ENCODE peak calls at places on chromosomes 13 and 19, in eight cellular contexts. L, M, W, X, Y, N, E and B are unnamed samples.

GRCh38 chr13:98050041-98050466 is 92.8 kb upstream of the FARP1 start:
- DNase-seq in L (peak), M (peak), W (no peak), X (peak), Y (no peak), N (no peak), E (no peak), B (no peak)

GRCh38 chr19:29315566-29315965 is 102.6 kb upstream of the UQCRFS1 start:
- DNase-seq in L (no peak), M (no peak), W (no peak), X (no peak), Y (no peak), N (peak), E (no peak), B (no peak)

GRCh38 chr13:28628250-28628649 is 30.7 kb upstream of the POMP start:
- DNase-seq in L (no peak), M (no peak), W (no peak), X (no peak), Y (no peak), N (no peak), E (no peak), B (no peak)

GRCh38 chr19:50046649-50047503 is 21.1 kb downstream of the ZNF473 start:
- DNase-seq in L (no peak), M (peak), W (peak), X (peak), Y (no peak), N (no peak), E (peak), B (peak)

GRCh38 chr13:34941436-34941834 is 635 bp upstream of the NBEA start:
- DNase-seq in L (no peak), M (no peak), W (peak), X (no peak), Y (peak), N (no peak), E (no peak), B (no peak)

GRCh38 chr19:29628661-29629385 is 22.7 kb downstream of the POP4 start:
- DNase-seq in L (no peak), M (peak), W (no peak), X (no peak), Y (no peak), N (no peak), E (no peak), B (no peak)

GRCh38 chr13:46295531-46296464 is 84.1 kb downstream of the LRRC63 start:
- DNase-seq in L (no peak), M (no peak), W (peak), X (peak), Y (no peak), N (no peak), E (no peak), B (no peak)

GRCh38 chr13:31742102-31742695 is 2.9 kb downstream of the RXFP2 start:
- DNase-seq in L (peak), M (peak), W (peak), X (peak), Y (peak), N (peak), E (peak), B (peak)

GRCh38 chr13:64793592-64793991 is 2436.5 kb downstream of the PCDH9 start:
- DNase-seq in L (no peak), M (no peak), W (no peak), X (no peak), Y (no peak), N (no peak), E (no peak), B (no peak)

GRCh38 chr13:43061496-43062280 is 38.3 kb downstream of the DNAJC15 start:
- DNase-seq in L (no peak), M (no peak), W (no peak), X (peak), Y (no peak), N (no peak), E (no peak), B (no peak)

GRCh38 chr13:90839061-90839460 is 508.4 kb upstream of the MIR17HG start:
- DNase-seq in L (peak), M (no peak), W (no peak), X (peak), Y (no peak), N (no peak), E (no peak), B (no peak)

GRCh38 chr19:6161271-6161850 is 25.9 kb downstream of the ACSBG2 start:
- DNase-seq in L (peak), M (peak), W (peak), X (peak), Y (peak), N (peak), E (peak), B (peak)

GRCh38 chr13:77026255-77026782 is 640 bp downstream of the FBXL3 start:
- DNase-seq in L (peak), M (peak), W (peak), X (peak), Y (peak), N (peak), E (peak), B (peak)

GRCh38 chr13:43388282-43389034 is 365.1 kb downstream of the DNAJC15 start:
- DNase-seq in L (peak), M (no peak), W (no peak), X (peak), Y (no peak), N (no peak), E (peak), B (no peak)

GRCh38 chr13:32278456-32278855 is 36.7 kb downstream of the ZAR1L start:
- DNase-seq in L (no peak), M (no peak), W (no peak), X (no peak), Y (no peak), N (no peak), E (no peak), B (no peak)

GRCh38 chr13:40377783-40378182 is 288.7 kb downstream of the FOXO1 start:
- DNase-seq in L (no peak), M (no peak), W (no peak), X (no peak), Y (no peak), N (no peak), E (no peak), B (no peak)

GRCh38 chr13:109575821-109576220 is 210.6 kb downstream of the IRS2 start:
- DNase-seq in L (no peak), M (no peak), W (no peak), X (no peak), Y (no peak), N (no peak), E (no peak), B (no peak)

GRCh38 chr13:91401916-91402315 is 3.5 kb downstream of the GPC5 start:
- DNase-seq in L (no peak), M (no peak), W (peak), X (no peak), Y (no peak), N (no peak), E (no peak), B (no peak)

GRCh38 chr13:59946924-59947323 is 216.8 kb downstream of the DIAPH3 start:
- DNase-seq in L (no peak), M (no peak), W (no peak), X (no peak), Y (no peak), N (no peak), E (no peak), B (no peak)

GRCh38 chr13:54591540-54591939 is 1562.9 kb downstream of the OLFM4 start:
- DNase-seq in L (no peak), M (no peak), W (no peak), X (no peak), Y (no peak), N (no peak), E (no peak), B (no peak)

GRCh38 chr13:54593504-54593903 is 1564.9 kb downstream of the OLFM4 start:
- DNase-seq in L (no peak), M (no peak), W (no peak), X (no peak), Y (no peak), N (no peak), E (no peak), B (no peak)

GRCh38 chr13:54592201-54592600 is 1563.6 kb downstream of the OLFM4 start:
- DNase-seq in L (no peak), M (no peak), W (no peak), X (no peak), Y (no peak), N (no peak), E (no peak), B (no peak)
- TF ChIP-seq EZH2phosphoT487 in L (no peak), M (no peak), W (no peak), X (no peak), Y (no peak), N (no peak), E (no peak), B (no peak)

DNA sequence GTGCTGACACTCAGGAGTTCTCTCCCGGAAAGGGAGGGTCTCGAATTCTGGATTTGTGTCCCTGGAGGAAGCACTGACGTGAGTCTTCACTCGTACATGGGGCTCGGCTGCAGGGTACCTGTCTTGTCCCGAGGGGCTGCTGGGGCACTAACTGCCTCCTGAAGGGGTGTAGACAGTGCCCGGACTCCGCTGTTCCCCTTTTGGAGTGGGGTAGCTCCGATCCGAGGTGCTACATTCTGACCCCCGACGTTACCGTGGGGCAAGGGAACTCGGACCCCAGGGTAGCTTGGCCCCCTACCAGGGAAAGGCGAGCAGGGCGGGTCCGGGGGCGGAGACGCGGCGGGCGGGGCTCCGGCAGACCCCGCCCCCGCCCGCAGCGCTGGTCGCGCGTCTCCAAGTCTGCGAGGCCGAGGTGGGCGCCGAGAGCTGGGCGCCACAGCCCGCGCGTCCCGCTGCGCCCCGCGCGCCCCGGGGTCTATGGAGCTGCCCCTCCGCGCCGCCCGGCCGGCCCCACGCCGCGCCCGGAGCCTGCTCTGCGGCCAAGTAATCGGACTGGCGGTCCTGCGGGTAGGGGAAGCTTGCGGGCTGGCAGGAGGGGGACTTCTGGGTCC is at the start of gene NPAS1:
- DNase-seq in L (peak), M (peak), W (no peak), X (no peak), Y (no peak), N (peak), E (no peak), B (peak)
- H3K4me2 ChIP-seq in L (peak), M (peak), W (no peak), X (peak), Y (no peak), N (peak), E (peak), B (peak)

GRCh38 chr13:92900455-92900854 is 326.2 kb upstream of the GPC6 start:
- DNase-seq in L (no peak), M (no peak), W (no peak), X (no peak), Y (no peak), N (no peak), E (no peak), B (no peak)

GRCh38 chr13:92901739-92902138 is 324.9 kb upstream of the GPC6 start:
- DNase-seq in L (no peak), M (no peak), W (no peak), X (peak), Y (no peak), N (no peak), E (no peak), B (no peak)

DNA sequence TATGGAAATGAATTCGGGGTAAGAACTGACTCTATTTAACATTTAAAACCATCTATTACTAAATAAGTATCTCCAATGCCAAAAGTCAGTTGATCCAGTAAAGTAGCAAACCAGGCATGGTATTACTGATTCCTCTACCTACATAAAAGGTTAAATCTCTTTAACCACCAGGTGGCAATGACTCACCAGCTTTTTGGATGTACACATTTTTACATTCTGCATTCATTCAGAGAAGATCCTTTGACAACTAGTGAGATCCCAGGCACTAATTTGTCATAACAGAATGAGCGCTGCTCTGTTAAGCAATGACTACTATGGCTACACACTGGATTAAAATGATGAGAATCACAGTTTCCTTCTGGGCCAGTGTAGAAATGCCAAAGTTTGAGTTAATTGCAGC is 329.8 kb upstream of the GPC6 start:
- DNase-seq in L (peak), M (peak), W (peak), X (peak), Y (peak), N (peak), E (no peak), B (peak)
- TF ChIP-seq CTCF in L (peak), M (peak), W (no peak), X (peak), Y (peak), N (peak), E (no peak), B (peak)

GRCh38 chr19:38634757-38635482 is 12.5 kb upstream of the ACTN4 start:
- DNase-seq in L (peak), M (peak), W (peak), X (peak), Y (peak), N (peak), E (no peak), B (peak)
- TF ChIP-seq EZH2phosphoT487 in L (no peak), M (no peak), W (no peak), X (no peak), Y (no peak), N (no peak), E (no peak), B (no peak)